ENCODE peak calls at places on chromosomes 1 and 21, in eight cellular contexts. Z is esophagus squamous epithelium, X is right lobe of liver, N is choroid plexus epithelial cell, Y is AG10803, W is fibroblast of the aortic adventitia, D is endothelial cell of umbilical vein, K is fibroblast of mammary gland. C is an unnamed sample.

GRCh38 chr1:14742181-14742980 is 143.9 kb downstream of the KAZN start:
- DNase-seq in N (peak; percentile 97), Z (no peak), X (no peak), D (no peak), K (peak; percentile 99), W (peak; percentile 97), Y (peak; percentile 98), C (peak; percentile 89)

GRCh38 chr21:31728191-31728590 is 3.7 kb downstream of the SCAF4 start:
- DNase-seq in N (no peak), Y (no peak), Z (no peak), K (no peak), D (no peak), X (no peak), W (no peak), C (no peak)

GRCh38 chr1:30600706-30601105 is 122.7 kb downstream of the MATN1 start:
- DNase-seq in Z (no peak), Y (no peak), X (no peak), D (no peak), N (no peak), K (no peak), W (no peak), C (no peak)

GRCh38 chr1:161956097-161956496 is 67.6 kb downstream of the OLFML2B start:
- DNase-seq in Z (no peak), D (no peak), W (peak; percentile 97), X (no peak), K (peak; percentile 98), N (no peak), Y (peak; percentile 97), C (peak; percentile 56)

GRCh38 chr1:244187310-244187709 is 136.2 kb downstream of the ZBTB18 start:
- DNase-seq in W (no peak), K (no peak), Y (no peak), Z (no peak), N (no peak), X (no peak), D (no peak), C (no peak)

GRCh38 chr1:179036844-179037465 is 11.3 kb downstream of the FAM20B start:
- DNase-seq in N (no peak), X (no peak), W (peak; percentile 56), K (peak; percentile 64), D (peak; percentile 32), Z (no peak), Y (peak; percentile 50), C (no peak)

GRCh38 chr1:93605812-93606512 is 75.7 kb downstream of the BCAR3 start:
- DNase-seq in X (no peak), D (peak; percentile 43), K (peak; percentile 99), N (peak; percentile 97), Y (peak; percentile 92), W (peak; percentile 93), Z (no peak), C (peak; percentile 97)

GRCh38 chr1:32111789-32112188 is 3.9 kb downstream of the KPNA6 start:
- DNase-seq in K (peak; percentile 58), Y (peak; percentile 17), X (no peak), Z (no peak), W (peak; percentile 64), D (no peak), N (peak; percentile 35), C (peak; percentile 10)

GRCh38 chr1:58964428-58964827 is 180.6 kb upstream of the JUN start:
- DNase-seq in Y (no peak), X (no peak), K (no peak), D (no peak), W (no peak), Z (no peak), N (no peak), C (no peak)

GRCh38 chr1:191788551-191788950 is 369.7 kb upstream of the RGS18 start:
- DNase-seq in N (no peak), X (no peak), Z (no peak), D (no peak), Y (no peak), W (no peak), K (no peak), C (no peak)

GRCh38 chr1:55179177-55179835 is 35.9 kb downstream of the USP24 start:
- DNase-seq in N (no peak), Y (no peak), W (no peak), X (no peak), Z (no peak), D (no peak), K (peak; percentile 10), C (no peak)

DNA sequence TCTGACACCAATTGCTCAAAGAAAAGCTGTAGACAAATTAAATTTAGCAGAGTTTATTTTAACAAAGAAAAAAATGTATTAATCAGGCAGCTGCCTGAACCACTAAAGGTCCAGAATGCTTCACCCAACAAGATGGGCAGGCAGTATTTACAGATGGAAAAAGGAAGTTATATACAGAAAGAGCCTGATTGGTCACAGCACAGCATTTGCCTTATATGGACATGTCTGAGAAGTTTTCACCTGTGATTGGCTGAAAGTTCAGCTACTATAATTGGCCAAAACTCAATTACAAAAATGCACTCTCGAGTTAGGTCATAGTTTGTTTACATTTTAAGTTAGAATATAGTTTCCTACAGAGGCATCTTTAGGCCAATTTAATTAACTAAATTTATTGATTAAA is 15.1 kb upstream of the FMO1 start:
- DNase-seq in Z (no peak), Y (no peak), D (no peak), X (no peak), W (no peak), N (no peak), K (no peak), C (no peak)
- H3K4me3 ChIP-seq in Z (no peak overlapping the region), Y (no peak overlapping the region), D (no peak overlapping the region), X (no peak overlapping the region), W (no peak overlapping the region), N (no peak overlapping the region), K (no peak overlapping the region), C (no peak overlapping the region)

DNA sequence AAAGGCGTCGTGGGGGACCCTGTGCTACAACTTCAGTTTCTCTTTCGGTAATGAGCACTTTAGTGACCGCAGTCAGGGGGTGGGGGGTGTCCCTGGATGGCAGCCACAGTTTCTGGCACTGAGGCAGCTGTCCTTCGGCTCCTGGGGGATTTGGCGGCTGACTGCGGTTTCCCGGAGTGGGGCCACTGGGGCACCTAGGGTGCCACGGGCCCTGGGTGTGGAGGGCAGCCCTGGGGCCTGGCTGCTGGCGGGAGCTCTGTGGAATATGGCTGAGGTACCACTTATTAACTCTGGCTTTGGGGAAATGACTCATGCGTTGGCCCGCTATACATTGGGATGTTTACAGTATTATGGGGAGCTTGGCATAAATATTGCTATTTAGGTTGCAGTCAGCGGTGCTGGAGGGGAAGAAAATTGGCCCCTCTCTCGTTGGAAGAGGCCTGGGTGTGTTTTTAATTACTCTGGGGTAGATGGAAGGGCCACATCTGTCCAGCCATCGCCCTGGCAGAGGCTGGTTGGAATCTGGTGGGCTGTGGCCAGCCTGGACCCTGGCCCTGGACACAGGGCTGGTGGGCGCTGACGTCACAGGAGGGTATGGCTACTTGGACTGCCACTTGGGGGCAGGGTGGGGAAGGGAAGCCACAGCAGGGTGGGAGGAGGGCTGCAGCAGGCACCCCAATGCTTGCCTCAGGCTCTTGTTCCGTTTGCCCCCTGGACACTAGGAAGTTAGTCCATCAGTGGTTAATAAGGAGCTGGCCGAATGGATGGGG is 2.0 kb downstream of the EPHB2 start:
- DNase-seq in K (peak; percentile 57), D (peak; percentile 70), Y (no peak), N (no peak), W (peak; percentile 64), X (no peak), Z (no peak), C (peak; percentile 11)
- TF ChIP-seq CTCF in K (no peak), D (no peak), Y (no peak), N (no peak), W (no peak), X (no peak), Z (no peak), C (no peak)

GRCh38 chr1:164590592-164590991 is 31.6 kb downstream of the PBX1 start:
- DNase-seq in W (no peak), K (no peak), Y (no peak), Z (no peak), N (no peak), X (no peak), D (no peak), C (no peak)
- H3K4me3 ChIP-seq in W (no peak overlapping the region), K (no peak overlapping the region), Y (no peak overlapping the region), Z (no peak overlapping the region), N (no peak overlapping the region), X (no peak overlapping the region), D (no peak overlapping the region), C (no peak overlapping the region)

GRCh38 chr1:229305402-229305801 is 34.5 kb downstream of the RAB4A start:
- DNase-seq in X (no peak), D (no peak), N (no peak), W (no peak), K (no peak), Z (no peak), Y (no peak), C (no peak)
- TF ChIP-seq CTCF in X (no peak), D (no peak), N (no peak), W (no peak), K (no peak), Z (no peak), Y (no peak), C (no peak)